ENCODE peak calls at places on chromosomes 12 and 14, in nine cellular contexts. M, J, F, A, C, N, D, R and V are unnamed samples.

GRCh38 chr14:101034986-101035385 is 131.5 kb upstream of the RTL1 start:
- DNase-seq in J (peak), A (peak), C (no peak), M (no peak), F (no peak), D (no peak), R (no peak), N (no peak), V (no peak)

GRCh38 chr14:94343238-94343637 is 20.1 kb upstream of the SERPINA6 start:
- DNase-seq in A (no peak), J (no peak), M (no peak), N (no peak), C (no peak), R (no peak), F (no peak), D (no peak), V (no peak)

GRCh38 chr14:82642425-82642824 is 1108.8 kb upstream of the SEL1L start:
- DNase-seq in M (peak), C (no peak), J (no peak), D (peak), R (no peak), A (peak), N (no peak), F (no peak), V (peak)

GRCh38 chr12:583251-583869 is 79.9 kb downstream of the NINJ2 start:
- DNase-seq in N (no peak), A (peak), F (peak), J (no peak), D (peak), M (no peak), C (peak), R (no peak), V (no peak)

GRCh38 chr14:64692189-64692588 is 12.0 kb upstream of the PLEKHG3 start:
- DNase-seq in F (no peak), J (no peak), D (no peak), M (no peak), C (no peak), R (no peak), N (no peak), A (no peak), V (no peak)

GRCh38 chr12:112977139-112977538 is 1.2 kb upstream of the OAS2 start:
- DNase-seq in M (no peak), N (no peak), R (no peak), J (no peak), F (no peak), D (no peak), C (no peak), A (no peak), V (no peak)

GRCh38 chr12:5665615-5666014 is 233.7 kb downstream of the NTF3 start:
- DNase-seq in N (no peak), F (no peak), J (no peak), D (no peak), R (peak), A (no peak), M (no peak), C (no peak), V (no peak)

GRCh38 chr14:44657688-44658388 is 150.8 kb upstream of the FSCB start:
- DNase-seq in D (peak), N (no peak), C (no peak), J (no peak), A (no peak), R (no peak), F (no peak), M (no peak), V (peak)

GRCh38 chr14:49863483-49864262 is 11.1 kb upstream of the NEMF start:
- DNase-seq in C (no peak), F (no peak), D (peak), M (peak), N (peak), R (no peak), A (no peak), J (no peak), V (peak)

GRCh38 chr12:115240251-115240650 is 556.3 kb upstream of the TBX3 start:
- DNase-seq in N (no peak), C (no peak), R (no peak), D (no peak), M (no peak), J (no peak), A (no peak), F (no peak), V (no peak)

GRCh38 chr12:1949771-1950470 is 31.5 kb upstream of the CACNA2D4 start:
- DNase-seq in M (no peak), R (no peak), N (no peak), F (no peak), A (no peak), J (no peak), C (no peak), D (no peak), V (peak)

GRCh38 chr12:8887285-8887715 is 27.0 kb upstream of the PHC1 start:
- DNase-seq in R (no peak), M (no peak), C (no peak), F (no peak), J (no peak), A (no peak), N (no peak), D (no peak), V (peak)

GRCh38 chr14:60734465-60735242 is at the start of gene MNAT1:
- DNase-seq in J (peak), D (peak), N (peak), M (peak), C (peak), R (peak), F (peak), A (peak), V (peak)

GRCh38 chr14:88168498-88169165 is 154.4 kb downstream of the KCNK10 start:
- DNase-seq in N (peak), D (peak), A (no peak), F (no peak), J (no peak), M (peak), C (no peak), R (peak), V (peak)

GRCh38 chr12:52495385-52495784 is 2.3 kb upstream of the KRT6A start:
- DNase-seq in R (peak), C (no peak), A (no peak), F (no peak), M (no peak), D (peak), N (no peak), J (no peak), V (peak)

GRCh38 chr12:13539051-13539450 is 342.5 kb downstream of the EMP1 start:
- DNase-seq in J (no peak), F (no peak), N (no peak), A (no peak), C (no peak), M (no peak), R (no peak), D (no peak), V (no peak)

GRCh38 chr12:132766380-132767085 is 4.9 kb upstream of the ANKLE2 start:
- DNase-seq in J (peak), F (peak), R (peak), A (peak), C (peak), M (no peak), D (no peak), N (peak), V (no peak)

GRCh38 chr14:100714205-100714781 is 12.4 kb upstream of the DLK1 start:
- DNase-seq in R (no peak), N (no peak), A (peak), D (no peak), M (no peak), J (no peak), F (no peak), C (no peak), V (no peak)

GRCh38 chr14:103260629-103261124 is 73.4 kb upstream of the EIF5 start:
- DNase-seq in D (no peak), C (peak), M (peak), F (peak), N (peak), R (peak), J (peak), A (no peak), V (peak)

GRCh38 chr12:125070117-125070516 is 4.9 kb downstream of the AACS start:
- DNase-seq in M (no peak), C (no peak), R (no peak), N (no peak), F (no peak), J (no peak), D (peak), A (no peak), V (peak)

GRCh38 chr14:88333036-88333435 is 10.0 kb upstream of the KCNK10 start:
- DNase-seq in R (no peak), M (no peak), D (no peak), J (no peak), A (no peak), F (no peak), N (no peak), C (no peak), V (no peak)

GRCh38 chr12:15336772-15337553 is 14.7 kb downstream of the PTPRO start:
- DNase-seq in C (no peak), A (no peak), F (no peak), J (no peak), N (no peak), D (no peak), R (peak), M (no peak), V (peak)

GRCh38 chr12:14260011-14260993 is 105.2 kb upstream of the ATF7IP start:
- DNase-seq in F (peak), A (peak), N (peak), R (peak), M (peak), D (peak), C (peak), J (peak), V (peak)

GRCh38 chr12:5459051-5459782 is 27.3 kb downstream of the NTF3 start:
- DNase-seq in J (no peak), F (no peak), N (no peak), A (no peak), M (no peak), D (no peak), R (no peak), C (no peak), V (no peak)

GRCh38 chr14:77100961-77101360 is 2.9 kb downstream of the CIPC start:
- DNase-seq in D (no peak), N (no peak), C (no peak), A (no peak), J (no peak), F (no peak), M (no peak), R (no peak), V (peak)

GRCh38 chr14:21275261-21275858 is 4.5 kb upstream of the RPGRIP1 start:
- DNase-seq in A (no peak), F (no peak), M (no peak), R (no peak), J (no peak), D (no peak), N (no peak), C (no peak), V (no peak)

GRCh38 chr12:49092086-49092815 is 2.4 kb downstream of the DHH start:
- DNase-seq in J (no peak), A (peak), C (no peak), R (no peak), F (peak), D (peak), M (peak), N (no peak), V (peak)

GRCh38 chr14:54339771-54340170 is 57.0 kb upstream of the CDKN3 start:
- DNase-seq in D (no peak), J (no peak), C (no peak), R (no peak), M (no peak), F (no peak), A (no peak), N (no peak), V (no peak)

GRCh38 chr14:87960013-87960787 is 32.8 kb downstream of the GALC start:
- DNase-seq in F (no peak), N (no peak), M (no peak), R (no peak), A (no peak), J (no peak), D (no peak), C (no peak), V (no peak)

GRCh38 chr14:60482743-60483142 is 3.1 kb downstream of the C14orf39 start:
- DNase-seq in N (no peak), A (no peak), C (no peak), D (no peak), R (no peak), F (no peak), M (no peak), J (no peak), V (peak)

GRCh38 chr14:26775765-26776577 is 178.1 kb upstream of the NOVA1 start:
- DNase-seq in D (no peak), A (no peak), F (no peak), M (no peak), N (no peak), J (no peak), R (peak), C (no peak), V (peak)

GRCh38 chr14:74945261-74945851 is 10.0 kb downstream of the PGF start:
- DNase-seq in M (peak), N (no peak), R (no peak), D (peak), C (peak), J (peak), F (no peak), A (no peak), V (no peak)

GRCh38 chr14:50997712-50998111 is 53.4 kb upstream of the PYGL start:
- DNase-seq in R (no peak), D (no peak), J (no peak), M (no peak), F (no peak), N (no peak), C (no peak), A (no peak), V (no peak)

GRCh38 chr14:51000566-51000965 is 56.3 kb upstream of the PYGL start:
- DNase-seq in M (no peak), A (no peak), C (no peak), N (no peak), R (no peak), F (no peak), D (no peak), J (no peak), V (no peak)

GRCh38 chr14:51002406-51002984 is 58.2 kb upstream of the PYGL start:
- DNase-seq in A (no peak), D (no peak), C (no peak), J (no peak), R (no peak), N (no peak), F (no peak), M (no peak), V (no peak)

GRCh38 chr14:50998612-50999011 is 54.3 kb upstream of the PYGL start:
- DNase-seq in A (no peak), R (no peak), M (no peak), N (no peak), D (no peak), C (no peak), F (no peak), J (no peak), V (no peak)

GRCh38 chr14:50999726-51000125 is 55.4 kb upstream of the PYGL start:
- DNase-seq in R (no peak), J (no peak), M (no peak), C (no peak), A (peak), N (no peak), D (no peak), F (no peak), V (no peak)
- TF ChIP-seq CTCF in R (no peak), J (no peak), M (no peak), C (peak), A (peak), N (no peak), D (no peak), F (no peak), V (no peak)

DNA sequence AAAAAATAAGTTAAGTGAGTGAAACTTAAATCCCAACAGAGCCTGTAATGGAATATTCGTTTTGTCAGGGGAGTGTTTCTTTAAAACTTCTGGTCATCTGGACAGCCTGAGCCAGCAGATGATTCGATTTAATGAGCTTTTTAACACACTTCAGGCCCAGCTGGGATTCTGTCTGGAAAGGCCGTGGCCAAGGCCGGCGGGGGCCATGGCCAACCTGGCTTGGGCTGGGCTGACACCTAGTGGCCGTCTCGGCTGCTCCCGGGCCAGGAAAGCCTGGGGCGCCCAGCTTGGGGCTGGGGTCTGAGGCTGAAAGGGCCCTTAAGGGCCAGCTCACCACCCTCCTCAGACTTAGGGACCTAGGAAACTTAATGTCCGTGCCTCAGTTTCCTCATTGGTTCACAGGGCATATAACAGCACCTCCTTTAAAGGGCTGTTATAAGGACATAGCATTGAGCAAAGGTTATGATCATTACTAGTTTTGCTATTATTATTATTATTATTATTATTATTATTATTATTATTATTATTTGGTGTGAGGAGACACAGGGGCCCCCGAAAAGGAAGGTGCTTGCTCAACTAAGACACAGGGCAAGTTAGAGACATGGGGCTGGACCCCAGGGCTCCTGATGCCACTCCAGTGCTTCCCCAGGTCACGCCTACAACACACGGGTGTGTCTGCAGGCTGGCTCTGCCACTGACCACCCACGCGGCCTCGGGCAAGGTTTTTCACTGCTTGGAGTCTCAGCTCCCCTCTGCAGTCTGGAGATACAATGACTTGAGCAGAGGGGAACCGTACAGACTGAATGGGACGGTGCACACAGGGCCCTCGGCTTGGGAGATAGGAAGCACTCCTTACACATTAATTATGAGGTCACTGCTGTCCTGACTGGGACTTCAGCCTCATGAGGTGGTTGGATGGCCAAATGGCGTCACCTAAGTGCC is 84.0 kb downstream of the SYNE3 start:
- DNase-seq in N (no peak), R (peak), C (peak), J (no peak), D (peak), M (peak), A (peak), F (peak), V (peak)
- TF ChIP-seq CTCF in N (peak), R (peak), C (peak), J (peak), D (peak), M (peak), A (peak), F (peak), V (peak)

GRCh38 chr12:6868211-6869048 is 1.1 kb downstream of the TPI1 start:
- DNase-seq in J (no peak), D (peak), F (no peak), R (no peak), M (no peak), C (no peak), N (no peak), A (no peak), V (peak)
- TF ChIP-seq CTCF in J (no peak), D (peak), F (no peak), R (peak), M (no peak), C (no peak), N (no peak), A (no peak), V (peak)

DNA sequence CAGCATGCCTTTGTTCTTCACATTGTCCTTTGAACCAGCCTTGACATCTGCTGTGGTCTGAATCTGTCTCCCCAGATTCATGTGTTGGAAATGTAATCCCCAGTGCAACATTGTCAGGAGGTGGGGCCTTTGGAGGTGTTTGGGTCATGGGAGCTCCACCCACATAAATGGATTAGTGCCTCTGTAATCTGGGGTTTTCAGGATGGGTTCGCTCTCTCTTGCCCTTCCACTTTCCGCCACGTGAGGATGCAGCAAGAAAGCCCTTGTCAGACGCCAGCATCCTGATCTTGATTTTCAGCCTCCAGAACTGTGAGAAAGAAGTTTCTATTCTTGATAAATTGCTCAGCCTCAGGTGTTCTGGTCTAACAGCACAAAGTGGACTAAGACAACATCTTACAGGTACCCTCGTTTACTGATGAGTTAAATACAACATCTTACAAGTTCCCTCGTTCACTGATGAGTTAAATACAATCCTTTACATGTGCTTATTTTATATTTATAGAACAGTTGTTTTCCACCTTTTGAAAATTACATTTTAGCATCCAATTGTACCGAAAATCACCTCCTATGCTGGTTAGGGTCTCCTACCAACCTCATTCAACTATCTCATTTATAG is 54.4 kb upstream of the RIMBP2 start:
- DNase-seq in D (no peak), A (no peak), M (no peak), C (no peak), F (no peak), N (no peak), R (no peak), J (no peak), V (no peak)
- TF ChIP-seq CTCF in D (no peak), A (no peak), M (no peak), C (no peak), F (no peak), N (no peak), R (no peak), J (no peak), V (no peak)

GRCh38 chr14:73283592-73284379 is 46.5 kb downstream of the PAPLN start:
- DNase-seq in D (peak), R (peak), J (no peak), F (no peak), N (no peak), A (no peak), M (no peak), C (no peak), V (peak)
- TF ChIP-seq CTCF in D (peak), R (peak), J (no peak), F (no peak), N (peak), A (peak), M (no peak), C (no peak), V (peak)

GRCh38 chr12:120316798-120317257 is 10.8 kb downstream of the PLA2G1B start:
- DNase-seq in N (no peak), J (no peak), C (no peak), D (no peak), F (no peak), R (no peak), A (no peak), M (peak), V (peak)

GRCh38 chr12:120317258-120318105 is 10.1 kb downstream of the PLA2G1B start:
- DNase-seq in M (peak), D (peak), A (peak), R (peak), N (peak), F (peak), J (peak), C (peak), V (peak)

GRCh38 chr12:120314220-120314619 is 12.1 kb downstream of the SIRT4 start:
- DNase-seq in F (no peak), J (no peak), A (no peak), R (no peak), D (peak), M (no peak), C (no peak), N (no peak), V (peak)
- TF ChIP-seq CTCF in F (no peak), J (no peak), A (no peak), R (peak), D (peak), M (no peak), C (no peak), N (no peak), V (peak)

DNA sequence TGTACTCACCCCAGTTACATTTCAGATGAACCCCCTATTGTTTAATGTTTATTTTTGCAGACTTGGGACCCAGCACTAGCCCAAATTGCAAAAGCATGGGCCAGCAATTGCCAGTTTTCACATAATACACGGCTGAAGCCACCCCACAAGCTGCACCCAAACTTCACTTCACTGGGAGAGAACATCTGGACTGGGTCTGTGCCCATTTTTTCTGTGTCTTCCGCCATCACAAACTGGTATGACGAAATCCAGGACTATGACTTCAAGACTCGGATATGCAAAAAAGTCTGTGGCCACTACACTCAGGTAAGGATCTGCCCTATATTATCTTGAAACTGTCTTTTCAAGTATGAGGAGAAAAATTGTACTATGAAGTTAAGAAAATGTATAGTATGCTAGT is 1.2 kb downstream of the GLIPR1 start:
- DNase-seq in D (no peak), C (no peak), N (no peak), A (no peak), R (peak), M (no peak), F (no peak), J (no peak), V (peak)
- TF ChIP-seq CTCF in D (no peak), C (no peak), N (no peak), A (no peak), R (no peak), M (no peak), F (no peak), J (no peak), V (no peak)